ENCODE peak calls at places on chromosomes 11 and 22, in seven cellular contexts. Q, D, T, L, Y, H and P are unnamed samples.

GRCh38 chr11:1041471-1041870 is 5.0 kb upstream of the MUC6 start:
- ATAC-seq in Q (peak; percentile 15), T (no peak), H (no peak), D (no peak), L (no peak), Y (peak; percentile 7), P (no peak)

GRCh38 chr11:59030037-59030436 is 56.1 kb upstream of the GLYATL1B start:
- ATAC-seq in Q (no peak), T (no peak), H (no peak), L (no peak), D (no peak), Y (no peak), P (no peak)

GRCh38 chr11:35242843-35243242 is 103.9 kb downstream of the CD44 start:
- ATAC-seq in Q (no peak), Y (no peak), D (no peak), H (no peak), L (no peak), T (peak; percentile 27), P (no peak)

GRCh38 chr22:37999236-37999635 is 14.9 kb upstream of the SOX10 start:
- ATAC-seq in Y (no peak), H (no peak), L (no peak), T (no peak), D (no peak), Q (no peak), P (no peak)

GRCh38 chr11:43517518-43517917 is 158.8 kb downstream of the TTC17 start:
- ATAC-seq in L (no peak), H (no peak), Q (no peak), Y (no peak), T (peak; percentile 47), D (no peak), P (no peak)

GRCh38 chr11:8224161-8224591 is 39.5 kb downstream of the LMO1 start:
- ATAC-seq in D (no peak), H (no peak), T (no peak), L (no peak), Q (no peak), Y (no peak), P (no peak)

GRCh38 chr22:25651332-25651731 is 86.9 kb downstream of the GRK3 start:
- ATAC-seq in T (no peak), D (no peak), Q (no peak), L (no peak), Y (no peak), H (no peak), P (peak; percentile 45)

GRCh38 chr11:78370406-78371172 is 47.0 kb downstream of the GAB2 start:
- ATAC-seq in D (peak; percentile 73), L (peak; percentile 79), H (peak; percentile 65), T (no peak), Y (peak; percentile 96), Q (no peak), P (no peak)

GRCh38 chr11:16775604-16776283 is 37.3 kb downstream of the C11orf58 start:
- ATAC-seq in L (no peak), D (no peak), T (no peak), H (no peak), Y (no peak), Q (no peak), P (no peak)

GRCh38 chr22:42680648-42681047 is 31.5 kb upstream of the CYB5R3 start:
- ATAC-seq in D (peak; percentile 68), H (no peak), T (no peak), L (no peak), Y (no peak), Q (peak; percentile 40), P (no peak)

GRCh38 chr11:57155838-57156583 is 25.7 kb upstream of the LRRC55 start:
- ATAC-seq in D (no peak), L (no peak), Q (no peak), H (no peak), T (no peak), Y (no peak), P (no peak)